ENCODE peak calls at places on chromosomes 12 and 14, in ten cellular contexts. I is activated T-cell treated with anti-CD3 and anti-CD28 coated beads for 24 hours, O is iris pigment epithelial cell, A is GM19239, F is lung, M is IMR-90, U is H4, Q is iPS-NIHi11, P is anterior cingulate cortex, X is HTR-8/SVneo. C is an unnamed sample.

GRCh38 chr14:58747181-58747580 is 109.4 kb downstream of the DACT1 start:
- DNase-seq in F (peak; percentile 49), X (peak; percentile 40), A (no peak), I (no peak), Q (no peak), O (peak; percentile 98), U (peak; percentile 98), P (no peak), M (peak; percentile 86), C (peak; percentile 38)

GRCh38 chr12:93043877-93044209 is 114.7 kb upstream of the EEA1 start:
- DNase-seq in U (no peak), M (no peak), P (no peak), I (no peak), F (no peak), Q (no peak), A (no peak), O (no peak), X (no peak), C (no peak)

GRCh38 chr14:100132161-100132902 is 27.1 kb downstream of the DEGS2 start:
- DNase-seq in U (no peak), O (no peak), M (no peak), Q (no peak), F (peak; percentile 53), X (no peak), A (no peak), P (no peak), I (no peak), C (no peak)

GRCh38 chr12:80101126-80101525 is 1.8 kb downstream of the OTOGL start:
- DNase-seq in U (no peak), P (no peak), F (no peak), I (no peak), Q (no peak), A (no peak), M (no peak), X (no peak), O (peak; percentile 26), C (no peak)

GRCh38 chr14:64891839-64892375 is 12.2 kb upstream of the SPTB start:
- DNase-seq in Q (peak; percentile 46), X (peak; percentile 88), O (peak; percentile 74), A (no peak), M (peak; percentile 77), P (no peak), U (peak; percentile 55), F (no peak), I (peak; percentile 15), C (peak; percentile 3)

GRCh38 chr12:6380141-6381121 is 3.5 kb upstream of the LTBR start:
- DNase-seq in U (no peak), X (no peak), A (no peak), M (peak; percentile 56), I (no peak), O (peak; percentile 56), P (no peak), F (no peak), Q (no peak), C (no peak)

GRCh38 chr14:64857979-64858740 is 21.5 kb downstream of the SPTB start:
- DNase-seq in O (no peak), U (no peak), Q (peak; percentile 20), X (no peak), P (no peak), M (no peak), A (no peak), I (no peak), F (no peak), C (no peak)

GRCh38 chr12:24991209-24992049 is 42.5 kb upstream of the BCAT1 start:
- DNase-seq in X (peak; percentile 67), M (peak; percentile 75), P (no peak), U (peak; percentile 64), I (no peak), A (peak; percentile 18), O (peak; percentile 67), F (no peak), Q (peak; percentile 55), C (peak; percentile 0)

GRCh38 chr12:26692417-26692816 is 140.6 kb downstream of the ITPR2 start:
- DNase-seq in A (no peak), P (no peak), F (no peak), Q (no peak), I (no peak), O (no peak), U (no peak), M (no peak), X (no peak), C (no peak)

GRCh38 chr12:89359615-89360014 is 7.3 kb upstream of the DUSP6 start:
- DNase-seq in O (no peak), Q (no peak), A (no peak), X (no peak), U (no peak), M (no peak), F (no peak), P (no peak), I (no peak), C (no peak)

GRCh38 chr12:107027304-107028053 is 40.5 kb upstream of the MTERF2 start:
- DNase-seq in U (peak; percentile 60), M (peak; percentile 96), Q (peak; percentile 13), P (no peak), O (peak; percentile 98), A (no peak), X (peak; percentile 48), F (no peak), I (no peak), C (no peak)

GRCh38 chr14:87489196-87489819 is 503.7 kb downstream of the GALC start:
- DNase-seq in F (no peak), P (no peak), O (no peak), X (no peak), A (no peak), M (peak; percentile 8), U (no peak), I (no peak), Q (no peak), C (no peak)

GRCh38 chr14:52018970-52019369 is 29.6 kb downstream of the RTRAF start:
- DNase-seq in O (no peak), U (no peak), Q (no peak), I (no peak), P (no peak), X (no peak), F (no peak), A (no peak), M (no peak), C (no peak)

GRCh38 chr12:60100150-60100549 is 504.3 kb downstream of the SLC16A7 start:
- DNase-seq in O (peak; percentile 38), M (peak; percentile 48), A (no peak), U (no peak), P (no peak), Q (no peak), F (no peak), I (no peak), X (no peak), C (no peak)

GRCh38 chr12:30698346-30698745 is 2.7 kb upstream of the IPO8 start:
- DNase-seq in O (no peak), Q (no peak), F (no peak), A (no peak), P (no peak), I (no peak), U (no peak), X (no peak), M (no peak), C (no peak)

GRCh38 chr12:30614031-30614430 is 81.6 kb downstream of the IPO8 start:
- DNase-seq in M (no peak), A (no peak), X (no peak), U (no peak), I (no peak), F (no peak), O (no peak), Q (no peak), P (no peak), C (no peak)

GRCh38 chr12:113086249-113087164 is 30.0 kb downstream of the DTX1 start:
- DNase-seq in F (no peak), A (no peak), U (peak; percentile 50), P (no peak), M (no peak), X (no peak), Q (no peak), I (peak; percentile 15), O (peak; percentile 7), C (no peak)

GRCh38 chr14:85420707-85421106 is 109.2 kb upstream of the FLRT2 start:
- DNase-seq in I (no peak), M (no peak), X (no peak), A (no peak), F (no peak), P (no peak), O (no peak), Q (no peak), U (no peak), C (no peak)

GRCh38 chr12:66647034-66647691 is 31.7 kb downstream of the GRIP1 start:
- DNase-seq in O (peak; percentile 92), U (peak; percentile 96), I (no peak), A (no peak), P (no peak), M (peak; percentile 89), X (peak; percentile 45), F (no peak), Q (no peak), C (no peak)

GRCh38 chr14:68146812-68147211 is 327.2 kb downstream of the RAD51B start:
- DNase-seq in A (no peak), F (peak; percentile 70), O (peak; percentile 98), X (peak; percentile 98), I (no peak), U (peak; percentile 95), Q (peak; percentile 13), M (peak; percentile 96), P (no peak), C (no peak)

GRCh38 chr12:70449758-70450341 is 83.8 kb downstream of the KCNMB4 start:
- DNase-seq in A (no peak), P (no peak), I (no peak), Q (no peak), M (no peak), O (no peak), F (no peak), X (no peak), U (no peak), C (no peak)

GRCh38 chr12:122067966-122068365 is 10.6 kb upstream of the MLXIP start:
- DNase-seq in M (peak; percentile 89), P (no peak), X (no peak), Q (no peak), A (peak; percentile 73), I (no peak), O (peak; percentile 85), F (no peak), U (peak; percentile 87), C (peak; percentile 31)

GRCh38 chr12:24756479-24757024 is 192.3 kb downstream of the BCAT1 start:
- DNase-seq in X (no peak), U (no peak), I (no peak), Q (no peak), O (no peak), P (no peak), M (peak; percentile 24), F (no peak), A (no peak), C (no peak)

GRCh38 chr12:59452259-59452658 is 143.6 kb upstream of the SLC16A7 start:
- DNase-seq in A (no peak), X (peak; percentile 7), O (peak; percentile 82), U (no peak), Q (no peak), F (no peak), I (no peak), M (peak; percentile 85), P (no peak), C (no peak)

C was measured in GF-D8.